ENCODE peak calls at places on chromosomes 2 and 18, in four cellular contexts. Z, B, K and L are unnamed samples.
A peak's percentile ranks its signal among the peaks of the same experiment; 100 is the strongest.

GRCh38 chr2:152166633-152167032 is 8.9 kb downstream of the STAM2 start:
- DNase-seq in Z (no peak), B (peak; percentile 37), K (no peak), L (peak; percentile 27)

GRCh38 chr2:96114903-96115581 is 1.3 kb downstream of the ADRA2B start:
- DNase-seq in Z (no peak), B (no peak), K (no peak), L (no peak)

GRCh38 chr2:69203166-69203985 is 183.7 kb downstream of the GFPT1 start:
- DNase-seq in Z (no peak), B (no peak), K (no peak), L (no peak)

GRCh38 chr18:45978084-45978483 is 11.0 kb upstream of the EPG5 start:
- DNase-seq in Z (peak; percentile 81), B (no peak), K (no peak), L (no peak)

GRCh38 chr18:58995663-58996062 is 131.0 kb downstream of the ZNF532 start:
- DNase-seq in Z (no peak), B (no peak), K (no peak), L (no peak)

GRCh38 chr2:27280826-27281225 is 1.4 kb upstream of the TRIM54 start:
- DNase-seq in Z (no peak), B (no peak), K (no peak), L (no peak)

GRCh38 chr2:152425765-152426710 is 91.1 kb downstream of the FMNL2 start:
- DNase-seq in Z (no peak), B (no peak), K (no peak), L (no peak)

GRCh38 chr2:202249864-202250263 is 11.5 kb upstream of the SUMO1 start:
- DNase-seq in Z (no peak), B (no peak), K (no peak), L (no peak)

GRCh38 chr2:183059561-183059960 is 19.0 kb upstream of the DUSP19 start:
- DNase-seq in Z (no peak), B (peak; percentile 58), K (no peak), L (no peak)

GRCh38 chr2:79876430-79876829 is 363.6 kb downstream of the CTNNA2 start:
- DNase-seq in Z (no peak), B (peak; percentile 13), K (no peak), L (no peak)

GRCh38 chr2:15160201-15160600 is 400.9 kb downstream of the NBAS start:
- DNase-seq in Z (no peak), B (no peak), K (no peak), L (no peak)

GRCh38 chr2:127615511-127616166 is 30.3 kb upstream of the GPR17 start:
- DNase-seq in Z (no peak), B (no peak), K (peak; percentile 14), L (no peak)

GRCh38 chr2:226403360-226403759 is 396.3 kb downstream of the IRS1 start:
- DNase-seq in Z (no peak), B (no peak), K (no peak), L (no peak)

GRCh38 chr2:100283724-100284501 is 38.4 kb downstream of the LONRF2 start:
- DNase-seq in Z (no peak), B (peak; percentile 78), K (no peak), L (no peak)

GRCh38 chr2:43084699-43085091 is 141.7 kb downstream of the ZFP36L2 start:
- DNase-seq in Z (no peak), B (peak; percentile 27), K (peak; percentile 43), L (no peak)

GRCh38 chr2:159855153-159856140 is 57.4 kb upstream of the CD302 start:
- DNase-seq in Z (peak; percentile 63), B (no peak), K (no peak), L (no peak)

GRCh38 chr2:159856760-159857159 is 58.8 kb upstream of the CD302 start:
- DNase-seq in Z (no peak), B (no peak), K (no peak), L (no peak)

GRCh38 chr2:159853101-159853500 is 55.1 kb upstream of the CD302 start:
- DNase-seq in Z (no peak), B (no peak), K (no peak), L (no peak)

GRCh38 chr2:159850789-159851188 is 52.8 kb upstream of the CD302 start:
- DNase-seq in Z (no peak), B (no peak), K (no peak), L (no peak)

DNA sequence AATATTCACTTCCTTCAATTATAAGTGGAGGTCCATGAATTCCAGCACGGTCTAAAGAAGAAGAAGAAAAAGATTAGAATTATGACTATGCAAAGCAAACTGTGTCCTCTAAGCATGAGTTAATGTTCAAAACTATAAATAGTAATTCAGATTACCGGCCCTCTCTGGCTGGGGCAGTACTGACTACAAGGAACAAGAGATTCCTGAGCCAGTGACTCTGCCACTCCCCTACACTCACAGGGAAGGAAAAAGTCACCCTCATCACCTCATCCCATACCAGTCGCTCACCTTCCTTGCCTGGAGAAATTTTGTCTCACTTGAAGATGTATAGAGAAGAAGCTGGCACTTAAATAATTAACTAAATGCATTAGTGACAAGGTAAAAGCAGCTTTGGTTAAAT is 56.5 kb upstream of the CD302 start:
- DNase-seq in Z (no peak), B (no peak), K (no peak), L (no peak)
- TF ChIP-seq POLR2AphosphoS5 in Z (no peak), B (no peak), K (no peak), L (no peak)

DNA sequence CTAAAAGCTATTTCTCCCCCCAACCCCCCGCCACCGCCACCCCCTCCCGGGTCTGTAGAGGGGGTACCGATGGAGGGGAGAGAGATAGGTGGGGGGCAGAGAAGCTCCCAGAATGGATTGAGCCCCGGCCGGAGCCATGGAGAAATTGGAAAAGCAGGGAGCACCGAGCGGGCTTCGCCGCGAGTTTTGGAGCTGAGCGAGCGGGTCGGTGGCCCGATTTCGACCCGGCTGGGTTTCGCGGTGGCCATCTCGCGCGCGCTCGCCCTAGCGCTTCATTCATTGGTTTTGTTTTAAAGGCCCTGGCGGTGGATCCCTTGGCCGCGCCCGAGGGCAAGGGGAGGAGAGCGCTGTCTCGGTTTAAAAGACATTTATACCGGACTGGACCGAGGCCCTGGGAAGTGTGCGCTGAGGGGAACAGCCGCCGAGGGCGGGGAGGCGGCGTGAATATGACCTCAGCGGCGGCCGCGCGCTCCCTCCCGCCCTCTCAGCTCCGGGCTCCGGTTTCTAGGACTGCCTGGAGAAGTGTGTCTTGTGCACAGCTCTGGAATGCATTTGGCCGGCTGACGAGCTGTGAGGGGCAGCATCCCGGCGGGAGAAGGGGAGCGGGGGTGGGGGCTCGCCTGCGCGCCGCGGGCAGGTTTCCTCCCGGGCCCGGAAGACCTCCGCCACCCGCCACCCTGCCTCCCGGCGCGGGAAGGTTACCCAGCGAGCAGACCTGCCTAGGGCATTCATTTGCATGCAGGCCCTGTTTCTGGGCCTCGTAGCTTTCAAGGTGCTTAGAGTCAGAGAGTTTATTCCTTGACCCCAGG is 1.7 kb upstream of the SMAD7 start:
- DNase-seq in Z (peak; percentile 63), B (peak; percentile 73), K (peak; percentile 77), L (no peak)
- TF ChIP-seq POLR2AphosphoS5 in Z (peak; percentile 80), B (no peak), K (peak; percentile 74), L (no peak)

GRCh38 chr18:51153659-51154371 is 43.7 kb downstream of the MEX3C start:
- DNase-seq in Z (no peak), B (no peak), K (no peak), L (peak; percentile 48)
- TF ChIP-seq POLR2AphosphoS5 in Z (peak; percentile 91), B (no peak), K (no peak), L (no peak)

DNA sequence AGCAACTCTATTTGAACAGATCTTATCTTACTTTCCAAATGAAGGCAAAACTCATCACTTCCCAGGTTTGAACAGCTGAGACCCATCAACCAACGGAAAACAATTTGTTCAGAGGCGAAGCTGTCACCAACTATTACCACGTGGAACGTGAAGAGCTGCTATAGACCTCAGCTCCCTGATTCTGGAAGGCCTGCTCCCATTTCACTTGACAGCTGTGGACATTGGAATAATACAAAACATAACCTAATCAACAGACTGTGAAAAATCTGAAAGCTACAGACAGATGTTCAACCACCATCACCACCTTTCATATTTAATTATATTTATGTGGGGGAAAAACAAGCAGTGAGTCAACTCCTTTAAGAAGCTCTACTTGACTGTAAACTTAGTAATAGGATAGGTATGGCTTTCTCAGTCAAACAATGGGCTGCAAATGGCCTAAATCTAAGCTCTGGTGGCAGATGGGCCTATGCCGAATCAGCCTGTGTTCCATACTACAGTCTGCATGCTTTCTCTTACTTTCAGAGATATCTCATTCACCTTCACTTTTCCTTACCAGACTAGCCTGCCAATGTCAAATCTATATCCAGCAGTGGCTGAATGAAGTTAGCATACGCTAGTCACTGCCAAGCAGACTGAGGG is 896.5 kb downstream of the TDRD15 start:
- DNase-seq in Z (no peak), B (no peak), K (no peak), L (no peak)
- TF ChIP-seq POLR2AphosphoS5 in Z (no peak), B (no peak), K (no peak), L (no peak)

GRCh38 chr2:184814428-184814827 is 216.1 kb downstream of the ZNF804A start:
- DNase-seq in Z (no peak), B (no peak), K (no peak), L (no peak)

DNA sequence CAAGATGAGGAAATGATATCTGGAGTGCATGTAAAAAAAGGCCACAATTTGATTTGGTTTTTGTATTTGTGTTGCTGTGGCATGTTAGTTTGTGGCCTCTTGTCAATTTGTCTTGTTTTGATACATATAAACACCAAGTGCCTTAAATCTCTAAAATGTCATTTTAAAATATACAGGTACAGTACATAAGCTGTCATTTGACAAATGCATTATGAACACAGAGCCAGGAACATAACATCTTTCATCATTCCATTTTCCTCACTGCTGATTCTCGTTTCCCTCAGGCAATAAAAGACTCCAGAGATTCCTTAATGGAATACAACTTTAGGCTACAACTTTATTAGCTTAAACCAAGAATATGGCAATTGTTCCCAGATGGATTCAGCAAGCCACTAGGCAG is 217.5 kb downstream of the ZNF804A start:
- DNase-seq in Z (no peak), B (no peak), K (no peak), L (no peak)
- TF ChIP-seq POLR2AphosphoS5 in Z (no peak), B (no peak), K (no peak), L (no peak)

GRCh38 chr2:28567076-28567471 is 71.2 kb downstream of the PLB1 start:
- DNase-seq in Z (no peak), B (peak; percentile 22), K (no peak), L (no peak)

GRCh38 chr2:28565720-28566295 is 69.9 kb downstream of the PLB1 start:
- DNase-seq in Z (no peak), B (no peak), K (no peak), L (no peak)

GRCh38 chr2:28565033-28565432 is 69.2 kb downstream of the PLB1 start:
- DNase-seq in Z (no peak), B (no peak), K (no peak), L (no peak)

GRCh38 chr2:28568533-28568932 is 72.7 kb downstream of the PLB1 start:
- DNase-seq in Z (no peak), B (no peak), K (no peak), L (no peak)

DNA sequence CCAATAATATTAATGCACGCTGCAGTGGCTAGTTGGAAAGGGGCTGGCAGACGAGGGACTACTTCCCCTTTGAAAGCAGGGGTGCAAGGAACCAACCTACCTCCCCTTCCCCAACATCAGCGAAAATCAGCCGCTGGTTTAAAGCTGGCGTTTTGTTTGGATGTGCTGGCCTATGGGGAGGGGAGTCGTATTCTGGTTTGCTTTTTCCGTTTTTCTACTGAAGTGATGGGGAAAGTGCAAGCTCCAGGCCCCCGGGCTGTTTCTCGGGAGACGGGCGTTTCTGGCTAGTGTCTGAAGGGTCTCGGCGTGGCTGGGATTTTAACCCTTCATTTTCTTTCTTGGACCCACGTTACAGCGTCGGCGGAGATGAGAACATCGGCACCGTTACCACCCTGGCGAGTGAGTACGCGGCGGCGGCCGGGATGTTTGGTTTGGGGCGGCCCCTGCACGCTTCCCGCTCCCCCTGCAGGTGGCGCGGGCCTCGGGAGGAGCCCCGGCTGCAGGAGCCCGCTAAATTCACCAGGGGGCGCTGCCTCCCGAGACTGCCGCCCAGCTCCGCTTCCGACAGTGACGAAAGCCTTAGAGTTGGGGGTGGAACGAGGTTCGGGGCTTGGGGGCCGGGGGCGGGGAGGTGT is 70.7 kb downstream of the PLB1 start:
- DNase-seq in Z (peak; percentile 78), B (peak; percentile 87), K (peak; percentile 88), L (peak; percentile 93)
- TF ChIP-seq POLR2AphosphoS5 in Z (peak; percentile 17), B (no peak), K (peak; percentile 82), L (no peak)